ENCODE peak calls at places on chromosomes 16 and 17, in four cellular contexts. G is hepatocyte; S is spleen; T is CD8-positive, alpha-beta T cell. J is an unnamed sample.

GRCh38 chr17:27888945-27889344 is 4.2 kb downstream of the LYRM9 start:
- DNase-seq in G (peak), S (no peak), T (no peak), J (peak)

GRCh38 chr16:1288813-1289479 is 20.5 kb upstream of the UBE2I start:
- DNase-seq in G (peak), S (no peak), T (peak), J (no peak)

GRCh38 chr17:38705803-38706624 is 941 bp downstream of the MLLT6 start:
- DNase-seq in G (peak), S (peak), T (peak), J (peak)

GRCh38 chr17:65865715-65866425 is 304.4 kb upstream of the AXIN2 start:
- DNase-seq in G (no peak), S (no peak), T (no peak), J (no peak)

GRCh38 chr17:76051571-76051970 is 20.7 kb downstream of the SRP68 start:
- DNase-seq in G (no peak), S (no peak), T (no peak), J (no peak)

GRCh38 chr17:34579979-34580684 is 750 bp downstream of the TMEM132E start:
- DNase-seq in G (peak), S (no peak), T (no peak), J (peak)

GRCh38 chr17:10059684-10060211 is 138.7 kb downstream of the GAS7 start:
- DNase-seq in G (peak), S (no peak), T (no peak), J (no peak)

GRCh38 chr16:83110221-83110768 is 483.5 kb downstream of the CDH13 start:
- DNase-seq in G (no peak), S (no peak), T (no peak), J (no peak)

GRCh38 chr16:86732621-86733297 is 154.4 kb downstream of the FOXL1 start:
- DNase-seq in G (no peak), S (no peak), T (no peak), J (no peak)

GRCh38 chr16:51434567-51435198 is 283.6 kb upstream of the SALL1 start:
- DNase-seq in G (no peak), S (no peak), T (no peak), J (no peak)

GRCh38 chr17:50056961-50057330 is 1.0 kb downstream of the ITGA3 start:
- DNase-seq in G (peak), S (no peak), T (no peak), J (peak)
- H3K4me3 ChIP-seq in G (peak), S (peak), T (peak), J (peak)

GRCh38 chr17:69524854-69525253 is 110.4 kb downstream of the MAP2K6 start:
- DNase-seq in G (no peak), S (no peak), T (no peak), J (no peak)

GRCh38 chr17:69518951-69519350 is 104.5 kb downstream of the MAP2K6 start:
- DNase-seq in G (no peak), S (no peak), T (no peak), J (no peak)

GRCh38 chr17:69525920-69526841 is 111.7 kb downstream of the MAP2K6 start:
- DNase-seq in G (peak), S (no peak), T (no peak), J (no peak)

GRCh38 chr17:69528035-69528434 is 113.5 kb downstream of the MAP2K6 start:
- DNase-seq in G (no peak), S (no peak), T (no peak), J (no peak)

GRCh38 chr17:69523252-69523861 is 108.9 kb downstream of the MAP2K6 start:
- DNase-seq in G (peak), S (no peak), T (no peak), J (no peak)
- TF ChIP-seq CTCF in G (peak), S (peak), T (no peak), J (peak)

DNA sequence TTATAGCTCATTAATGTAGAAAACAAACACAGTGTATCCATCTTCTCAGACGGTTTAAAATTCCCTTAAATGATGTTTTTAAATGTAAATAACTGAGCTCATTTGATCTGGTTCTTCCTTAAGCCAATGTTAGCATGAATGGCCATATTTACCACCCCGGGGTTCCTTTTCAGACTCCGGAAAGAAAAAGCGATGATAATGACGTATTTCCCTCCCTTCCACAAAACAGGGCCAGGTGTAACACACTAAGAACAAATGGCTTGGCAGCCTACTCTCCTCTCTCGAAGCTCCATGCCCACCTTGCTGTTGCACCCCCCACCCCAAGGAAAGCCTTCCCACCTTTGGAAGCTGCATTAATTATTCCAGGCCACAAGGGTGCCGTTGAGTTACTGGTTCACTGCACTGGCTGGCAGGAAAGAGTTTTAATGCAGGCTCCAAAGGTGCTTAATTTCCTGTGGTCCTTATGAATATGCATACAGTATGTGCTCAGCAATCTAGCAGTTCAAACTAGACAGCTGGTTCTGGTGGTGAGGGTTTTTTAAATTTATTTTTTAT is 378.9 kb downstream of the WWOX start:
- DNase-seq in G (no peak), S (no peak), T (peak), J (no peak)
- H3K4me3 ChIP-seq in G (no peak), S (no peak), T (no peak), J (no peak)

GRCh38 chr17:4734857-4735475 is 3.7 kb downstream of the MED11 start:
- DNase-seq in G (peak), S (peak), T (no peak), J (peak)

GRCh38 chr17:4735825-4736651 is 3.6 kb upstream of the ZMYND15 start:
- DNase-seq in G (no peak), S (peak), T (no peak), J (peak)

GRCh38 chr17:4728124-4728523 is 3.1 kb upstream of the MED11 start:
- DNase-seq in G (peak), S (no peak), T (no peak), J (no peak)

GRCh38 chr17:4738136-4739121 is 1.2 kb upstream of the ZMYND15 start:
- DNase-seq in G (peak), S (peak), T (peak), J (peak)

DNA sequence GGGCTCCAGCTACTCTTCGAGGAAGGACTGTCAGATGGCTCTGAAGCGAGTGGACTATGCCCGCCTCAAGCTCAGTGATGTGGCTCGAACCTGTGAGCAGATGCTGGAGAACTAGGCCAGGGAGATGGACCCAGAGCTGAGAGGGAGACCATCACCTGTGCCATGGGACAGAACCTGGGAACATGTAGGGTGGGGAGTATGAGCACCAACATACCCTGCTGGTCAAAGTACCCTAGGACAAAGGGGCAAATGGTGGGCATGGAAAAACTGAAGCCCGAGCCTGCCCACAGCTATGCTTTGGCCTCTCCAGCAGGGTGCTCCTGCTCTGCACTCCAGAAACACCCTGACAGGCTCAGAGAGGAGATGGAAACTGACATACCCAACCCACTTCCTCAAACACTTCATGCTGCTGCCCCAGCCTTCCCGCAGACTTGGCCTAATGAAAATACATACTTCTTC is 1.9 kb downstream of the MED11 start:
- DNase-seq in G (peak), S (peak), T (no peak), J (peak)
- TF ChIP-seq CTCF in G (no peak), S (peak), T (no peak), J (no peak)

J was measured in kidney.